ENCODE peak calls at places on chromosomes 4 and X, in ten cellular contexts. K is type B pancreatic cell, O is adipocyte, B is D341Med, J is CD14-positive monocyte, S is left colon, R is Calu3, U is Peyer's patch, G is WTC11, A is activated T-cell treated with anti-CD3 and anti-CD28 coated beads for 1 hour. H is an unnamed sample.

GRCh38 chr4:76883147-76883546 is 14.8 kb downstream of the SOWAHB start:
- DNase-seq in K (no peak), O (no peak), B (no peak), J (no peak), S (no peak), R (no peak), U (no peak), G (no peak), A (no peak), H (no peak)

GRCh38 chr4:109077486-109077885 is 225.0 kb downstream of the COL25A1 start:
- DNase-seq in K (no peak), O (peak), B (no peak), J (no peak), S (no peak), R (no peak), U (no peak), G (no peak), A (no peak), H (no peak)

GRCh38 chr4:23194751-23195150 is 502.0 kb downstream of the GBA3 start:
- DNase-seq in K (no peak), O (no peak), B (no peak), J (no peak), S (no peak), R (no peak), U (no peak), G (no peak), A (no peak), H (no peak)

GRCh38 chr4:5435823-5436222 is 272.5 kb downstream of the EVC2 start:
- DNase-seq in K (no peak), O (no peak), B (no peak), J (no peak), S (no peak), R (no peak), U (no peak), G (no peak), A (no peak), H (no peak)

GRCh38 chr4:751676-752075 is 46.0 kb downstream of the PCGF3 start:
- DNase-seq in K (no peak), O (no peak), B (peak), J (no peak), S (no peak), R (no peak), U (no peak), G (no peak), A (no peak), H (no peak)

GRCh38 chr4:94551616-94552564 is 100.1 kb downstream of the PDLIM5 start:
- DNase-seq in K (no peak), O (peak), B (no peak), J (no peak), S (no peak), R (no peak), U (no peak), G (no peak), A (no peak), H (no peak)

GRCh38 chr4:106541253-106541652 is 172.7 kb upstream of the GIMD1 start:
- DNase-seq in K (no peak), O (peak), B (no peak), J (no peak), S (no peak), R (no peak), U (no peak), G (no peak), A (no peak), H (no peak)

GRCh38 chrX:56563231-56564116 is at the start of gene UBQLN2:
- DNase-seq in K (peak), O (peak), B (peak), J (peak), S (peak), R (peak), U (peak), G (peak), A (peak), H (peak)

GRCh38 chr4:48780867-48781219 is 764 bp upstream of the FRYL start:
- DNase-seq in K (no peak), O (peak), B (no peak), J (no peak), S (peak), R (peak), U (peak), G (no peak), A (peak), H (no peak)

GRCh38 chrX:130401415-130402210 is at the start of gene RBMX2:
- DNase-seq in K (peak), O (peak), B (peak), J (peak), S (peak), R (peak), U (peak), G (peak), A (peak), H (peak)

GRCh38 chrX:26511621-26512363 is 295.8 kb downstream of the MAGEB5 start:
- DNase-seq in K (no peak), O (no peak), B (no peak), J (no peak), S (no peak), R (no peak), U (no peak), G (no peak), A (no peak), H (no peak)

GRCh38 chrX:47751670-47752069 is 85.0 kb upstream of the ZNF81 start:
- DNase-seq in K (no peak), O (peak), B (peak), J (no peak), S (peak), R (peak), U (no peak), G (peak), A (peak), H (peak)

GRCh38 chrX:101977091-101977490 is 45.3 kb upstream of the ZMAT1 start:
- DNase-seq in K (no peak), O (no peak), B (no peak), J (no peak), S (no peak), R (no peak), U (no peak), G (no peak), A (no peak), H (no peak)

GRCh38 chrX:132426695-132427281 is 62.0 kb downstream of the MBNL3 start:
- DNase-seq in K (no peak), O (peak), B (no peak), J (no peak), S (no peak), R (no peak), U (no peak), G (no peak), A (no peak), H (no peak)

GRCh38 chrX:136761410-136761809 is 19.3 kb downstream of the ARHGEF6 start:
- DNase-seq in K (no peak), O (no peak), B (no peak), J (no peak), S (no peak), R (no peak), U (no peak), G (no peak), A (no peak), H (no peak)

GRCh38 chrX:13748486-13748885 is 13.9 kb downstream of the OFD1 start:
- DNase-seq in K (no peak), O (no peak), B (no peak), J (no peak), S (no peak), R (no peak), U (no peak), G (no peak), A (no peak), H (no peak)

GRCh38 chrX:32673193-32673592 is 538.2 kb downstream of the DMD start:
- DNase-seq in K (no peak), O (no peak), B (no peak), J (no peak), S (no peak), R (no peak), U (no peak), G (no peak), A (no peak), H (peak)

GRCh38 chr4:73609688-73610087 is 10.5 kb downstream of the RASSF6 start:
- DNase-seq in K (no peak), O (peak), B (no peak), J (no peak), S (no peak), R (no peak), U (no peak), G (no peak), A (no peak), H (no peak)

GRCh38 chrX:101287402-101287801 is 3.7 kb downstream of the TAF7L start:
- DNase-seq in K (no peak), O (peak), B (no peak), J (no peak), S (no peak), R (peak), U (no peak), G (no peak), A (no peak), H (peak)

GRCh38 chrX:47186096-47186740 is 7.4 kb upstream of the UBA1 start:
- DNase-seq in K (no peak), O (no peak), B (no peak), J (no peak), S (no peak), R (no peak), U (no peak), G (no peak), A (no peak), H (no peak)

GRCh38 chr4:83139514-83140156 is 25.1 kb upstream of the PLAC8 start:
- DNase-seq in K (no peak), O (no peak), B (no peak), J (no peak), S (no peak), R (peak), U (no peak), G (no peak), A (no peak), H (no peak)

GRCh38 chr4:66252291-66252690 is 582.0 kb upstream of the EPHA5 start:
- DNase-seq in K (no peak), O (no peak), B (no peak), J (no peak), S (no peak), R (no peak), U (no peak), G (no peak), A (no peak), H (no peak)

GRCh38 chr4:182840108-182840507 is 77.1 kb downstream of the DCTD start:
- DNase-seq in K (no peak), O (no peak), B (no peak), J (no peak), S (no peak), R (no peak), U (no peak), G (no peak), A (no peak), H (no peak)

GRCh38 chr4:75629239-75629638 is 1.1 kb downstream of the CDKL2 start:
- DNase-seq in K (no peak), O (no peak), B (no peak), J (no peak), S (no peak), R (no peak), U (no peak), G (no peak), A (no peak), H (no peak)

GRCh38 chr4:118746251-118746919 is 61.2 kb downstream of the METTL14 start:
- DNase-seq in K (no peak), O (no peak), B (no peak), J (no peak), S (no peak), R (no peak), U (no peak), G (no peak), A (no peak), H (no peak)

GRCh38 chrX:42803320-42803719 is 25.4 kb upstream of the PPP1R2C start:
- DNase-seq in K (no peak), O (peak), B (no peak), J (no peak), S (no peak), R (no peak), U (no peak), G (no peak), A (no peak), H (no peak)

GRCh38 chr4:184815046-184815877 is 10.5 kb downstream of the ACSL1 start:
- DNase-seq in K (no peak), O (peak), B (no peak), J (no peak), S (peak), R (peak), U (peak), G (no peak), A (no peak), H (peak)

GRCh38 chr4:11624370-11624769 is 195.7 kb upstream of the HS3ST1 start:
- DNase-seq in K (no peak), O (no peak), B (no peak), J (no peak), S (no peak), R (no peak), U (no peak), G (no peak), A (no peak), H (no peak)

GRCh38 chr4:53929955-53930798 is 134.2 kb downstream of the CHIC2 start:
- DNase-seq in K (no peak), O (peak), B (peak), J (peak), S (peak), R (peak), U (peak), G (peak), A (peak), H (peak)

GRCh38 chr4:87005690-87006461 is 71.1 kb downstream of the AFF1 start:
- DNase-seq in K (no peak), O (no peak), B (no peak), J (no peak), S (no peak), R (no peak), U (peak), G (no peak), A (no peak), H (no peak)

GRCh38 chr4:16227462-16227868 is 1.2 kb upstream of the TAPT1 start:
- DNase-seq in K (no peak), O (peak), B (no peak), J (no peak), S (peak), R (peak), U (peak), G (no peak), A (no peak), H (peak)

GRCh38 chr4:25095756-25096552 is 64.3 kb downstream of the SEPSECS start:
- DNase-seq in K (no peak), O (no peak), B (no peak), J (no peak), S (no peak), R (no peak), U (no peak), G (no peak), A (no peak), H (no peak)

GRCh38 chr4:78379991-78380739 is 171.4 kb upstream of the ANXA3 start:
- DNase-seq in K (no peak), O (no peak), B (no peak), J (no peak), S (peak), R (peak), U (no peak), G (no peak), A (no peak), H (no peak)

H was measured in NCI-H526 treated with DMSO at 0.1 percent for 48 hours.